ENCODE peak calls at places on chromosomes 6 and 20, in four cellular contexts. N, S, X and W are unnamed samples.

GRCh38 chr20:5928831-5929715 is 21.3 kb downstream of the TRMT6 start:
- DNase-seq in S (no peak), N (no peak), X (no peak), W (no peak)

GRCh38 chr6:165231581-165232276 is 77.7 kb downstream of the C6orf118 start:
- DNase-seq in N (no peak), X (no peak), S (no peak), W (no peak)

GRCh38 chr20:61371501-61372150 is 119.6 kb downstream of the CDH4 start:
- DNase-seq in S (no peak), N (no peak), X (no peak), W (no peak)

GRCh38 chr6:119612871-119613515 is 263.4 kb upstream of the MAN1A1 start:
- DNase-seq in S (no peak), N (no peak), X (no peak), W (no peak)

GRCh38 chr20:46348231-46348803 is 40.0 kb upstream of the CDH22 start:
- DNase-seq in S (no peak), X (no peak), N (peak), W (no peak)

GRCh38 chr20:61253264-61253639 is 1.2 kb downstream of the CDH4 start:
- DNase-seq in X (peak), N (no peak), S (no peak), W (no peak)

GRCh38 chr20:7722564-7722963 is 217.7 kb downstream of the HAO1 start:
- DNase-seq in X (no peak), S (no peak), N (no peak), W (no peak)

GRCh38 chr6:13846841-13847240 is 32.5 kb upstream of the MCUR1 start:
- DNase-seq in N (no peak), S (no peak), X (no peak), W (no peak)

GRCh38 chr6:1384549-1385128 is 4.7 kb upstream of the FOXF2 start:
- DNase-seq in S (no peak), X (no peak), N (no peak), W (no peak)

GRCh38 chr6:119346914-119347313 is 2.6 kb downstream of the MAN1A1 start:
- DNase-seq in N (no peak), X (no peak), S (no peak), W (no peak)

GRCh38 chr6:26243132-26243531 is 121.9 kb upstream of the BTN3A2 start:
- DNase-seq in S (no peak), X (no peak), N (no peak), W (no peak)

GRCh38 chr20:14879839-14880238 is 542.4 kb upstream of the FLRT3 start:
- DNase-seq in N (no peak), S (no peak), X (no peak), W (no peak)

GRCh38 chr6:49888742-49889431 is 22.6 kb upstream of the CRISP1 start:
- DNase-seq in X (no peak), N (no peak), S (no peak), W (no peak)

GRCh38 chr20:3045816-3046676 is at the start of gene MRPS26:
- DNase-seq in N (peak), S (peak), X (peak), W (peak)

GRCh38 chr6:150327117-150327774 is 41.6 kb upstream of the IYD start:
- DNase-seq in N (no peak), S (no peak), X (no peak), W (no peak)

GRCh38 chr6:15922510-15923307 is 206.2 kb upstream of the MYLIP start:
- DNase-seq in S (no peak), N (peak), X (no peak), W (no peak)

GRCh38 chr6:34791164-34791841 is 580 bp upstream of the BLTP3A start:
- DNase-seq in N (peak), X (peak), S (peak), W (peak)

GRCh38 chr6:80316655-80317332 is 210.3 kb downstream of the BCKDHB start:
- DNase-seq in S (no peak), X (no peak), N (no peak), W (no peak)

GRCh38 chr6:36743032-36743431 is 45.4 kb downstream of the RAB44 start:
- DNase-seq in X (no peak), N (no peak), S (no peak), W (no peak)

GRCh38 chr6:108419934-108420609 is 125.2 kb downstream of the AFG1L start:
- DNase-seq in S (no peak), N (no peak), X (no peak), W (no peak)

GRCh38 chr6:62707156-62707555 is 421.1 kb upstream of the KHDRBS2 start:
- DNase-seq in S (no peak), N (no peak), X (no peak), W (no peak)

GRCh38 chr6:35048031-35048613 is 93.0 kb downstream of the TCP11 start:
- DNase-seq in X (peak), S (no peak), N (no peak), W (no peak)

GRCh38 chr6:132140150-132140549 is 189.0 kb upstream of the CCN2 start:
- DNase-seq in S (no peak), N (no peak), X (no peak), W (no peak)

GRCh38 chr6:168284187-168284586 is 35.4 kb downstream of the DACT2 start:
- DNase-seq in X (no peak), S (no peak), N (no peak), W (no peak)

GRCh38 chr20:1275919-1276318 is 9.8 kb downstream of the SNPH start:
- DNase-seq in S (no peak), X (no peak), N (no peak), W (no peak)

GRCh38 chr20:32585519-32586127 is 490 bp upstream of the NOL4L start:
- DNase-seq in X (no peak), S (no peak), N (no peak), W (peak)

GRCh38 chr6:11702039-11702795 is 76.4 kb downstream of the ADTRP start:
- DNase-seq in N (no peak), S (no peak), X (no peak), W (no peak)

GRCh38 chr6:77015350-77015749 is 447.9 kb downstream of the HTR1B start:
- DNase-seq in X (no peak), N (no peak), S (no peak), W (no peak)

GRCh38 chr6:130671119-130672104 is 155.8 kb upstream of the SMLR1 start:
- DNase-seq in X (no peak), N (peak), S (no peak), W (no peak)

GRCh38 chr6:23410439-23410838 is 715.6 kb upstream of the NRSN1 start:
- DNase-seq in S (no peak), X (no peak), N (no peak), W (no peak)

GRCh38 chr20:7379206-7379605 is 561.1 kb downstream of the HAO1 start:
- DNase-seq in S (no peak), N (no peak), X (no peak), W (no peak)

GRCh38 chr6:149503276-149503675 is 18.5 kb upstream of the ZC3H12D start:
- DNase-seq in N (no peak), S (no peak), X (no peak), W (no peak)

GRCh38 chr6:160013987-160014868 is 45.3 kb downstream of the IGF2R start:
- DNase-seq in N (no peak), S (peak), X (peak), W (no peak)

GRCh38 chr6:95923518-95923917 is 92.3 kb upstream of the FUT9 start:
- DNase-seq in X (peak), N (no peak), S (no peak), W (peak)

GRCh38 chr20:42530855-42531674 is 658.6 kb downstream of the PTPRT start:
- DNase-seq in S (no peak), N (no peak), X (peak), W (peak)

GRCh38 chr20:33842346-33842745 is 31.2 kb downstream of the CHMP4B start:
- DNase-seq in X (no peak), N (no peak), S (no peak), W (no peak)

GRCh38 chr6:149846321-149846720 is 17.8 kb downstream of the LRP11 start:
- DNase-seq in S (no peak), X (peak), N (peak), W (no peak)

GRCh38 chr6:125747589-125748533 is 1.6 kb upstream of the HEY2 start:
- DNase-seq in S (no peak), X (peak), N (no peak), W (no peak)

GRCh38 chr6:141105481-141105880 is 1027.2 kb upstream of the GJE1 start:
- DNase-seq in S (no peak), N (no peak), X (no peak), W (no peak)

GRCh38 chr6:103870970-103871369 is 988.7 kb downstream of the HACE1 start:
- DNase-seq in S (no peak), N (no peak), X (no peak), W (no peak)
- TF ChIP-seq CTCF in S (no peak), N (no peak), X (no peak), W (no peak)

GRCh38 chr6:70900061-70900460 is 56.8 kb downstream of the B3GAT2 start:
- DNase-seq in N (no peak), X (no peak), S (no peak), W (no peak)

GRCh38 chr6:70905676-70906075 is 51.2 kb downstream of the B3GAT2 start:
- DNase-seq in S (no peak), N (no peak), X (no peak), W (no peak)

GRCh38 chr6:70903665-70904452 is 53.0 kb downstream of the B3GAT2 start:
- DNase-seq in S (no peak), X (no peak), N (no peak), W (no peak)

DNA sequence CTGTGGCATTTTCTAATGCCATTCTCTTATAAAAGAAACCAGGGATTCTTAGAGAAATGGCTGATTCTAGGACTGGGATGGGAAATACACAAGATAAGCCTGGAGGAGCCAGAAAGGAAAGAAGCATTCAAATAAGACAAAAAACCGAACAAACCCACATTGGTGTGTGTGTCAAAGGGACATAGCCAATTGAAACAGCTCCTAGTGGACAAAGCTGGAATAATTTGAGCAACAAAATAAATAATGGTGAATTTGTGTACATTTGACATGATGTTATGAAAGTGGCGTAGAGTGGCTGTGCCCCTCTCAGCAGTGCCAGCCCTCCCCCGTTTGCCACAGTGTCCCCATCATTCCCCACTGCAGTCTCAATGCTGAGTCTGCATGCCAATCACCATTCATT is 55.5 kb downstream of the B3GAT2 start:
- DNase-seq in X (no peak), N (no peak), S (no peak), W (no peak)
- TF ChIP-seq CTCF in X (no peak), N (no peak), S (no peak), W (no peak)

DNA sequence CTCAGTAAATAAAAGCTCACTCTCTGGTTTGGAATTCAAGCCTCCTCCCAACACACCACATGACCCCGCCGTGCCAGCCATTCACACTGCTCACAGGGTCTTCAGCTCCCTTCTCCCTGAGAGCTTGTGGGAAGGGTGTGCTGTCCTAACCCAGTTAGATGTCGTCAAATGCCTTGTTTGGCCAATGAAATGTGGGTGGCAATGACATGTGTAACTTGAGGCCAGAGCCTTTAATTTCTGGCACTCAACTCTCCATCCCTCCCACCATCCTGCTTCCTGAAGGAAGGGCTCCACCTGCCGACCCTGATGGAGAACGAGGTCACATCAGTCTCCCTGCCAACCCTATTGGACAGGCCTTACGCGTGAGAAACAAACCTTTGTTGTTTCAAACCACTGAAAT is 224.5 kb upstream of the AGPAT4 start:
- DNase-seq in S (no peak), N (no peak), X (peak), W (no peak)
- TF ChIP-seq CTCF in S (no peak), N (no peak), X (peak), W (no peak)

DNA sequence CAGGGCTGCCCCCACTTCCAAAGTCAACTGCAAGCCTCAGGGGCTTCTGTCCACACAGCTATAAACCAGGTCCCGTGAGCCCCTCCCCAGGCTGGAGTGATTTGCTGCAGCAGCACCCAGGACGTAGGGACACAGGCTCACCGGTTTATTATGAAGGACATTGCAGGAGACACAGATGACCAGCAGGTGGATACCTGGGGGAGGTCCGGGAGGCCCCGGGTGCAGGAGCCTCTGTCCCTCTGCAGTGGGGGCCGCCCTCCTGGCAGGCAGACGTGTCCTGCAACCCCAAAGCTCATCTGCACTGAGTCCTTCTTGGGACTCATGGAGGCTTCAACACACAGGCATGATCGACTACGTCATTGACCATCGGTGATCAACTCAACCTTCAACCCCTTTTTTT is 14.5 kb upstream of the NTSR1 start:
- DNase-seq in N (no peak), S (no peak), X (no peak), W (no peak)
- TF ChIP-seq CTCF in N (no peak), S (no peak), X (no peak), W (no peak)

GRCh38 chr6:169640347-169640972 is 61.4 kb downstream of the WDR27 start:
- DNase-seq in X (no peak), S (no peak), N (peak), W (no peak)
- TF ChIP-seq CTCF in X (no peak), S (no peak), N (peak), W (no peak)

GRCh38 chr20:25126630-25127029 is 44.7 kb upstream of the VSX1 start:
- DNase-seq in S (no peak), N (no peak), X (no peak), W (no peak)

GRCh38 chr20:25127761-25128537 is 46.0 kb upstream of the VSX1 start:
- DNase-seq in N (no peak), X (no peak), S (no peak), W (no peak)

GRCh38 chr20:25129428-25129827 is 47.5 kb upstream of the VSX1 start:
- DNase-seq in X (peak), S (no peak), N (no peak), W (no peak)

GRCh38 chr20:25128649-25129048 is 46.7 kb upstream of the VSX1 start:
- DNase-seq in X (peak), S (no peak), N (no peak), W (no peak)

DNA sequence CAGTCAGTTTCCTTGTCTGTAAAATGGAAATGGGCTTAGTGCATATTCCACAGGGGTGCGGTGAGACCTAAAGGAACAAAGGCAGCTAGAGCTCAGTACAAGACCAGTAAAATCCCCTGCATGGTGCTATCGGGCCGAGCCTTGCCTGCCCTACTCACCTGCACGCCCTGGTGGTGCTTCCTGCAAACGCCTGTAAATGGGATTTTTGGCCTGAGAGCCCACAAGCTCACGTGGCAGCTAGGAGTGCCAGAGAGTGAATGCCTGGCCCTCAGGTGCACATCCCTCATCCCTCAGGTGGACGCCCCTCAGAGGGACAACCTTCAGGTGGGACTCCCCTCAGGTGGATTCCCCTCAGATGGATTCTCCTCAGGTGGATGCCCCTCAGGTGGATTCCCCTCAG is 48.0 kb upstream of the VSX1 start:
- DNase-seq in S (no peak), X (no peak), N (no peak), W (no peak)
- TF ChIP-seq CTCF in S (no peak), X (peak), N (no peak), W (no peak)